ENCODE peak calls at places on chromosomes 3 and 15, in four cellular contexts. U is GM12878, T is K562, O is A549. J is an unnamed sample.
A peak's percentile ranks its signal among the peaks of the same experiment; 100 is the strongest.

GRCh38 chr3:32703491-32703968 is 18.5 kb downstream of the CNOT10 start:
- DNase-seq in U (no peak), O (peak; percentile 13), T (no peak), J (no peak)

GRCh38 chr3:129549805-129550204 is 6.8 kb downstream of the H1-8 start:
- DNase-seq in U (no peak), O (no peak), T (no peak), J (no peak)

GRCh38 chr3:115146032-115146417 is 1.1 kb downstream of the ZBTB20 start:
- DNase-seq in U (no peak), O (peak; percentile 84), T (peak; percentile 4), J (peak; percentile 55)

GRCh38 chr15:31262901-31263671 is 63.5 kb upstream of the KLF13 start:
- DNase-seq in U (peak; percentile 84), T (no peak), O (no peak), J (no peak)

GRCh38 chr3:50474717-50475116 is 28.7 kb downstream of the CACNA2D2 start:
- DNase-seq in U (no peak), T (no peak), O (peak; percentile 6), J (no peak)

GRCh38 chr3:183481582-183481981 is 53.2 kb upstream of the MCF2L2 start:
- DNase-seq in O (no peak), U (no peak), T (no peak), J (no peak)

GRCh38 chr3:117278424-117279190 is 569.0 kb downstream of the TUSC7 start:
- DNase-seq in O (peak; percentile 90), U (peak; percentile 30), T (no peak), J (no peak)

GRCh38 chr3:52217409-52217805 is 8.0 kb downstream of the TLR9 start:
- DNase-seq in T (no peak), U (no peak), O (no peak), J (no peak)

GRCh38 chr3:118597184-118597583 is 437.5 kb downstream of the IGSF11 start:
- DNase-seq in O (no peak), T (no peak), U (no peak), J (no peak)

GRCh38 chr3:129625071-129625874 is 18.8 kb upstream of the PLXND1 start:
- DNase-seq in O (no peak), U (no peak), T (no peak), J (peak; percentile 65)

GRCh38 chr3:23442598-23443383 is 239.7 kb downstream of the UBE2E2 start:
- DNase-seq in U (no peak), T (no peak), O (no peak), J (peak; percentile 66)

GRCh38 chr3:50211930-50212329 is 6.9 kb downstream of the SLC38A3 start:
- DNase-seq in U (no peak), O (no peak), T (no peak), J (no peak)

GRCh38 chr3:155702745-155703581 is 41.9 kb downstream of the PLCH1 start:
- DNase-seq in T (no peak), O (no peak), U (no peak), J (no peak)

GRCh38 chr3:22748453-22748852 is 454.7 kb upstream of the UBE2E2 start:
- DNase-seq in U (no peak), O (no peak), T (no peak), J (no peak)

GRCh38 chr3:190546881-190547510 is 33.1 kb downstream of the IL1RAP start:
- DNase-seq in O (no peak), T (no peak), U (no peak), J (no peak)

GRCh38 chr15:76330281-76330680 is 6.3 kb upstream of the ISL2 start:
- DNase-seq in U (no peak), O (peak; percentile 81), T (peak; percentile 28), J (peak; percentile 82)
- TF ChIP-seq JUNB in U (no peak), O (no peak), T (no peak), J (no peak)

GRCh38 chr3:171585029-171585428 is 124.8 kb upstream of the TNIK start:
- DNase-seq in U (no peak), T (no peak), O (no peak), J (no peak)
- TF ChIP-seq JUNB in U (no peak), T (no peak), O (no peak), J (no peak)

DNA sequence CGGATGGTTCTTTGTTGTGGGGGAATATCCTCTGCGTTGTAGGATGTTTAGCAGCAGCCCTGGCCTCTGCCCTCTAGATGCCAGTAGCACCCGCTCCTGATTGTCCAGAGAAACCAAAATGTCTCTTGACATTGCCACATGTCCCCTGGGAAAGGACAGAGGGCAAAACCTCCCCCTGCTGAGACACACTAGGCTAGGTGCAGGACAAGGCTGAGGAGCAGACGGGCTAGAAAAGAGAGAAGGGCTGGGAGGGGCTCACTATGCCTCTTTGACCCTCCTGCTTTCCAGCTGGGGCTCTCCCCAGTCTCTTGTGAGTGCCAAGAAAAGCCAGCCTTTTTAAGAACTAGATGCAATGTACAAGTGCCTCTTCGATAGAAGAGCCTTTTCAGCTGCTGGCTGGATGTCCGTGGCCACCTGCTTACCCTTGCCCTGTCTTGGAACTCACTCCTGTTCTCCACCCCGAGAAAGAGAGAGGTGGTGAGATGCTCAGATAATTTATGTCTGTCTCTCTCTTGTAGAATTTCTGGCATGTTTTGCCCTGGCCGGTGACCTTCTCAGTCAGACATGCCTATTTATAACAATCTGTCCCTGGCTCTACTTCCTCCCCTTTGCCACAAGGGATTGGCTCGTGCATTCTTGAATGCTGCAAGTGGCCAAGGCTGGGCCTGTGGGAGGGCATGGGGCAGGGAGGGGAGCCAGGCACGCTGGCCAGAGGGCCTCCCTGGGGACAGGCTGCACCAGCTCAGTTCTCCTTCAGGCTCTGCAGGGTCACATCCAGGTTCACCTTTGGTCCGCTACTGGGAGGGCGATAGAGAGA is 142.6 kb downstream of the RPLP1 start:
- DNase-seq in U (no peak), T (no peak), O (peak; percentile 56), J (no peak)
- TF ChIP-seq JUNB in U (no peak), T (no peak), O (no peak), J (no peak)

GRCh38 chr3:176814252-176814651 is 383.0 kb downstream of the TBL1XR1 start:
- DNase-seq in U (no peak), O (peak; percentile 39), T (peak; percentile 9), J (peak; percentile 95)
- TF ChIP-seq JUNB in U (no peak), O (no peak), T (no peak), J (peak; percentile 48)